ENCODE peak calls at places on chromosome 18, in six cellular contexts. U is tibial artery, X is cardiac muscle cell, F is A673, Y is thoracic aorta, G is ovary. O is an unnamed sample.

GRCh38 chr18:916562-916961 is 11.9 kb downstream of the ADCYAP1 start:
- DNase-seq in U (no peak), X (no peak), F (no peak), Y (no peak), G (no peak), O (no peak)

GRCh38 chr18:11909597-11910026 is 1.5 kb upstream of the MPPE1 start:
- DNase-seq in U (no peak), X (peak), F (peak), Y (no peak), G (no peak), O (peak)

GRCh38 chr18:72700961-72701710 is 157.0 kb upstream of the CBLN2 start:
- DNase-seq in U (no peak), X (peak), F (peak), Y (no peak), G (no peak), O (no peak)

GRCh38 chr18:63376493-63377053 is 9.6 kb upstream of the KDSR start:
- DNase-seq in U (no peak), X (peak), F (peak), Y (no peak), G (no peak), O (no peak)

GRCh38 chr18:58207520-58208152 is 163.6 kb downstream of the NEDD4L start:
- DNase-seq in U (no peak), X (no peak), F (no peak), Y (no peak), G (no peak), O (no peak)

GRCh38 chr18:55243852-55244251 is 284.6 kb upstream of the CCDC68 start:
- DNase-seq in U (peak), X (peak), F (no peak), Y (no peak), G (peak), O (no peak)

GRCh38 chr18:32974421-32975165 is 201.8 kb upstream of the KLHL14 start:
- DNase-seq in U (no peak), X (no peak), F (no peak), Y (no peak), G (no peak), O (no peak)

GRCh38 chr18:56787392-56787791 is 136.2 kb downstream of the WDR7 start:
- DNase-seq in U (no peak), X (no peak), F (no peak), Y (no peak), G (no peak), O (no peak)

GRCh38 chr18:51727780-51728179 is 530.3 kb upstream of the MEX3C start:
- DNase-seq in U (no peak), X (no peak), F (no peak), Y (no peak), G (no peak), O (no peak)

GRCh38 chr18:47036298-47036874 is 965 bp upstream of the ELOA2 start:
- DNase-seq in U (no peak), X (peak), F (peak), Y (no peak), G (no peak), O (no peak)

GRCh38 chr18:77065221-77065981 is 67.2 kb downstream of the MBP start:
- DNase-seq in U (no peak), X (peak), F (no peak), Y (no peak), G (no peak), O (no peak)

GRCh38 chr18:44958450-44958849 is 277.8 kb downstream of the SETBP1 start:
- DNase-seq in U (no peak), X (no peak), F (peak), Y (no peak), G (no peak), O (peak)

GRCh38 chr18:55206941-55207340 is 247.7 kb upstream of the CCDC68 start:
- DNase-seq in U (no peak), X (no peak), F (no peak), Y (no peak), G (no peak), O (no peak)

GRCh38 chr18:54528942-54529376 is 62.1 kb upstream of the DYNAP start:
- DNase-seq in U (no peak), X (no peak), F (no peak), Y (no peak), G (no peak), O (no peak)

GRCh38 chr18:69612242-69612641 is 211.6 kb downstream of the DOK6 start:
- DNase-seq in U (no peak), X (no peak), F (no peak), Y (no peak), G (no peak), O (no peak)

DNA sequence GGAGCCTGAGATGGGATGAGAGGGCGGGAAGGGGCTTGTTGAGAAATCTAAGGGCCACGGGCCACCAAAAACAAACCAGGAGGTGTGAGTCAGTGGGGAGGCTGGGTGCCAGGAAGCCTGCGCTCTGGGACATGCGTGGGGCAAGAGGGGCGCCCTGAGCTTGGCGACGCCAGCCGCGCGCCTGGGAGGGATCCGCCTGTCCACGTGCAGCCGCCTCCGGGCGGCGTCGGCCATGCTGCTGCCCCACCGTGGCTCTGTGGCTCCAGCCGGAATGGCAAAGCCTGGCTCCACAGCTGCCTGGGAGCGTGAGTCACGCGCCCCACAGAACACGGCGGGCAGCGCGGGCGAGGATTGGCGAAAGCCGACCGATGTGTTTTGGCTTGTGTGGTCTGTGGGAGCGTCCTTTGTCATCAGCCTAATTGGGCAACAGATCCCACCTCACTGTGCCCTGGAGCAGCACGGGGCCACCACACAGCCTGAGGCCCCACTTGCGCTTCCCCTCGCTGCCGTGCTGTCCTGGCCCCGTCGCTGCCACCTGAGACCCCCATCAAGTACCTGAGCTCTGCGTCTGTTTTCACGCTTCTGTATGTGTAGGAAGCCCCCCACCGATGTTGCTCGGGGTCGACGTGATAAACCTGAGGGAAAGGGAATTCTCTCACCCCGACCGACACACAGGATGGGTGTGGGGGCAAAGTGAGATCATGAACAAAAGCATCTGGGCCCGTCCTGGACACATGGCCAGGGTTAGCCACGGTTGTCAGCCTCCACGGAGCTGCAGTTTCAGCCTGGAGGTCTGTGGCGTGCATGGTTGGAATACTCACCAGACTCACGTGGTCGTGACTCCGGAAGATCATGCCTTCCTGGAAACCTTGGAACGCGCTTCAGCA is 80.5 kb downstream of the NFATC1 start:
- DNase-seq in U (no peak), X (no peak), F (no peak), Y (no peak), G (no peak), O (no peak)
- H3K27ac ChIP-seq in U (no peak), X (no peak), F (no peak), Y (no peak), G (no peak), O (no peak)

GRCh38 chr18:23209031-23209430 is 73.7 kb downstream of the CABLES1 start:
- DNase-seq in U (no peak), X (no peak), F (no peak), Y (no peak), G (no peak), O (no peak)
- H3K27ac ChIP-seq in U (no peak), X (no peak), F (no peak), Y (no peak), G (no peak), O (no peak)

GRCh38 chr18:48800479-48800876 is 150.3 kb downstream of the SMAD7 start:
- DNase-seq in U (no peak), X (no peak), F (no peak), Y (no peak), G (no peak), O (no peak)

GRCh38 chr18:48803518-48803917 is 147.2 kb downstream of the SMAD7 start:
- DNase-seq in U (peak), X (no peak), F (no peak), Y (no peak), G (no peak), O (no peak)

GRCh38 chr18:48800877-48801727 is 149.7 kb downstream of the SMAD7 start:
- DNase-seq in U (peak), X (no peak), F (no peak), Y (no peak), G (no peak), O (no peak)

GRCh38 chr18:48802543-48803428 is 148.0 kb downstream of the SMAD7 start:
- DNase-seq in U (peak), X (no peak), F (no peak), Y (no peak), G (no peak), O (no peak)

GRCh38 chr18:48801728-48802542 is 148.8 kb downstream of the SMAD7 start:
- DNase-seq in U (peak), X (no peak), F (no peak), Y (no peak), G (no peak), O (no peak)
- H3K27ac ChIP-seq in U (peak), X (peak), F (no peak), Y (peak), G (peak), O (no peak)

GRCh38 chr18:27042177-27042576 is 142.9 kb downstream of the CHST9 start:
- DNase-seq in U (no peak), X (no peak), F (no peak), Y (no peak), G (no peak), O (no peak)
- H3K27ac ChIP-seq in U (no peak), X (no peak), F (no peak), Y (no peak), G (no peak), O (no peak)

GRCh38 chr18:49668583-49669290 is 106.9 kb downstream of the LIPG start:
- DNase-seq in U (no peak), X (peak), F (peak), Y (no peak), G (peak), O (no peak)

GRCh38 chr18:49672853-49673252 is 111.0 kb downstream of the LIPG start:
- DNase-seq in U (no peak), X (no peak), F (no peak), Y (no peak), G (no peak), O (no peak)

GRCh38 chr18:49666045-49666444 is 104.2 kb downstream of the LIPG start:
- DNase-seq in U (no peak), X (peak), F (peak), Y (no peak), G (no peak), O (no peak)

GRCh38 chr18:49667462-49667861 is 105.6 kb downstream of the LIPG start:
- DNase-seq in U (no peak), X (no peak), F (no peak), Y (no peak), G (no peak), O (no peak)

DNA sequence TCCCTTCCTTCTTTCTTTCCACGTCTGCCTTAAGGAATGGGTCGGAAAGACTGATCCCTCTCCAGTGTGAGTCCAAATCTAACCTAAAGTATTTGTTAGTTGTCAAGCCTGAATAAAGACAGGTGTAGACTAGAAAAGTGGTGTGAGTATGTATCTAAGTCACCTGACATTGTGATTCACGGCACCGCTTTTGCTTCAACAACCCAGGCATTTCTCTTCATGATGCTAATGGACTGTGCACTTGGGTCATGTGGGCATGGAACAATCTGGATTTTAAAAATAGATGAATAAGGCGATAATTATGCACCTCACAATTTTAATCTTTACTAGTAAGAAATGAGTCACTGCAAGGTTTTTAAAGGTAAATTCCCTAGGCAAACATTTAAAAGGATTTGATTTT is 107.5 kb downstream of the LIPG start:
- DNase-seq in U (no peak), X (no peak), F (no peak), Y (no peak), G (no peak), O (peak)
- H3K27ac ChIP-seq in U (no peak), X (no peak), F (no peak), Y (no peak), G (no peak), O (peak)

GRCh38 chr18:34892379-34892778 is 148.8 kb upstream of the MAPRE2 start:
- DNase-seq in U (no peak), X (no peak), F (no peak), Y (no peak), G (no peak), O (no peak)
- H3K27ac ChIP-seq in U (no peak), X (no peak), F (no peak), Y (no peak), G (no peak), O (no peak)